ENCODE peak calls at places on chromosomes 11 and 22, in four cellular contexts. One of them, this sample, is unnamed.

GRCh38 chr22:26553056-26553752 is 36.7 kb downstream of the TPST2 start:
- DNase-seq in brain microvascular endothelial cell: peak
- DNase-seq in iPS DF 19.7: no peak
- DNase-seq in Peyer's patch: no peak
- DNase-seq in this sample: no peak

GRCh38 chr11:44832452-44832851 is 105.7 kb downstream of the TSPAN18 start:
- DNase-seq in brain microvascular endothelial cell: no peak
- DNase-seq in iPS DF 19.7: no peak
- DNase-seq in Peyer's patch: no peak
- DNase-seq in this sample: no peak

GRCh38 chr22:29782061-29782845 is 15.1 kb downstream of the UQCR10 start:
- DNase-seq in brain microvascular endothelial cell: no peak
- DNase-seq in iPS DF 19.7: no peak
- DNase-seq in Peyer's patch: peak
- DNase-seq in this sample: peak

GRCh38 chr11:95487391-95487790 is 256.4 kb upstream of the SESN3 start:
- DNase-seq in brain microvascular endothelial cell: no peak
- DNase-seq in iPS DF 19.7: no peak
- DNase-seq in Peyer's patch: peak
- DNase-seq in this sample: no peak

GRCh38 chr22:30266445-30267381 is at the start of gene OSM:
- DNase-seq in brain microvascular endothelial cell: no peak
- DNase-seq in iPS DF 19.7: no peak
- DNase-seq in Peyer's patch: peak
- DNase-seq in this sample: peak

GRCh38 chr11:111324277-111324720 is 26.0 kb downstream of the POU2AF3 start:
- DNase-seq in brain microvascular endothelial cell: no peak
- DNase-seq in iPS DF 19.7: no peak
- DNase-seq in Peyer's patch: no peak
- DNase-seq in this sample: no peak

GRCh38 chr22:47275479-47276218 is 513.2 kb downstream of the TBC1D22A start:
- DNase-seq in brain microvascular endothelial cell: no peak
- DNase-seq in iPS DF 19.7: no peak
- DNase-seq in Peyer's patch: no peak
- DNase-seq in this sample: no peak

GRCh38 chr11:102081313-102081712 is 28.9 kb upstream of the YAP1 start:
- DNase-seq in brain microvascular endothelial cell: no peak
- DNase-seq in iPS DF 19.7: no peak
- DNase-seq in Peyer's patch: no peak
- DNase-seq in this sample: no peak

GRCh38 chr11:103086461-103086860 is 5.5 kb downstream of the DCUN1D5 start:
- DNase-seq in brain microvascular endothelial cell: peak
- DNase-seq in iPS DF 19.7: no peak
- DNase-seq in Peyer's patch: no peak
- DNase-seq in this sample: no peak

GRCh38 chr22:31177420-31178162 is 17.6 kb downstream of the RNF185 start:
- DNase-seq in brain microvascular endothelial cell: peak
- DNase-seq in iPS DF 19.7: no peak
- DNase-seq in Peyer's patch: peak
- DNase-seq in this sample: no peak

GRCh38 chr11:6387811-6388599 is 2.3 kb upstream of the SMPD1 start:
- DNase-seq in brain microvascular endothelial cell: no peak
- DNase-seq in iPS DF 19.7: no peak
- DNase-seq in Peyer's patch: no peak
- DNase-seq in this sample: peak

GRCh38 chr22:42928969-42929837 is 72.1 kb upstream of the ARFGAP3 start:
- DNase-seq in brain microvascular endothelial cell: no peak
- DNase-seq in iPS DF 19.7: no peak
- DNase-seq in Peyer's patch: peak
- DNase-seq in this sample: no peak

GRCh38 chr11:57762235-57762866 is 749 bp downstream of the CTNND1 start:
- DNase-seq in brain microvascular endothelial cell: no peak
- DNase-seq in iPS DF 19.7: no peak
- DNase-seq in Peyer's patch: no peak
- DNase-seq in this sample: peak

GRCh38 chr11:6418199-6418957 is 516 bp downstream of the APBB1 start:
- DNase-seq in brain microvascular endothelial cell: no peak
- DNase-seq in iPS DF 19.7: no peak
- DNase-seq in Peyer's patch: no peak
- DNase-seq in this sample: peak

GRCh38 chr11:69156673-69157155 is 979 bp downstream of the SMIM38 start:
- DNase-seq in brain microvascular endothelial cell: no peak
- DNase-seq in iPS DF 19.7: no peak
- DNase-seq in Peyer's patch: no peak
- DNase-seq in this sample: no peak

GRCh38 chr11:132941024-132941646 is 591.2 kb downstream of the OPCML start:
- DNase-seq in brain microvascular endothelial cell: peak
- DNase-seq in iPS DF 19.7: no peak
- DNase-seq in Peyer's patch: peak
- DNase-seq in this sample: no peak

GRCh38 chr11:69371731-69372588 is 78.0 kb downstream of the MYEOV start:
- DNase-seq in brain microvascular endothelial cell: no peak
- DNase-seq in iPS DF 19.7: no peak
- DNase-seq in Peyer's patch: no peak
- DNase-seq in this sample: peak

GRCh38 chr11:16607675-16608644 is 130.5 kb upstream of the C11orf58 start:
- DNase-seq in brain microvascular endothelial cell: peak
- DNase-seq in iPS DF 19.7: no peak
- DNase-seq in Peyer's patch: peak
- DNase-seq in this sample: peak

GRCh38 chr22:47172771-47173534 is 410.5 kb downstream of the TBC1D22A start:
- DNase-seq in brain microvascular endothelial cell: no peak
- DNase-seq in iPS DF 19.7: no peak
- DNase-seq in Peyer's patch: peak
- DNase-seq in this sample: no peak

GRCh38 chr22:40818747-40819662 is at the start of gene SLC25A17:
- DNase-seq in brain microvascular endothelial cell: peak
- DNase-seq in iPS DF 19.7: peak
- DNase-seq in Peyer's patch: peak
- DNase-seq in this sample: peak

GRCh38 chr22:47023871-47024270 is 261.4 kb downstream of the TBC1D22A start:
- DNase-seq in brain microvascular endothelial cell: no peak
- DNase-seq in iPS DF 19.7: no peak
- DNase-seq in Peyer's patch: peak
- DNase-seq in this sample: no peak

GRCh38 chr11:79244175-79244804 is 196.5 kb downstream of the TENM4 start:
- DNase-seq in brain microvascular endothelial cell: peak
- DNase-seq in iPS DF 19.7: no peak
- DNase-seq in Peyer's patch: no peak
- DNase-seq in this sample: no peak

GRCh38 chr11:40274017-40274416 is 1185.4 kb downstream of the LRRC4C start:
- DNase-seq in brain microvascular endothelial cell: peak
- DNase-seq in iPS DF 19.7: no peak
- DNase-seq in Peyer's patch: no peak
- DNase-seq in this sample: no peak

GRCh38 chr11:43521471-43521870 is 159.1 kb upstream of the HSD17B12 start:
- DNase-seq in brain microvascular endothelial cell: no peak
- DNase-seq in iPS DF 19.7: no peak
- DNase-seq in Peyer's patch: no peak
- DNase-seq in this sample: no peak

GRCh38 chr11:16825968-16826367 is 87.5 kb downstream of the C11orf58 start:
- DNase-seq in brain microvascular endothelial cell: no peak
- DNase-seq in iPS DF 19.7: no peak
- DNase-seq in Peyer's patch: no peak
- DNase-seq in this sample: no peak

GRCh38 chr22:23163665-23164064 is 16.6 kb upstream of the BCR start:
- DNase-seq in brain microvascular endothelial cell: no peak
- DNase-seq in iPS DF 19.7: no peak
- DNase-seq in Peyer's patch: no peak
- DNase-seq in this sample: no peak

GRCh38 chr11:7592706-7593105 is 78.9 kb downstream of the PPFIBP2 start:
- DNase-seq in brain microvascular endothelial cell: no peak
- DNase-seq in iPS DF 19.7: no peak
- DNase-seq in Peyer's patch: no peak
- DNase-seq in this sample: no peak

GRCh38 chr22:50625568-50626313 is 2.2 kb downstream of the ARSA start:
- DNase-seq in brain microvascular endothelial cell: no peak
- DNase-seq in iPS DF 19.7: no peak
- DNase-seq in Peyer's patch: no peak
- DNase-seq in this sample: no peak

This sample was measured in colonic mucosa.